ENCODE peak calls at places on chromosomes 6 and 20, in four cellular contexts. M, Y, R and S are unnamed samples.

GRCh38 chr20:20364016-20364746 is 3.7 kb upstream of the INSM1 start:
- DNase-seq in M (no peak), Y (peak; percentile 84), R (no peak), S (no peak)

GRCh38 chr20:9359561-9360308 is 154.7 kb upstream of the LAMP5 start:
- DNase-seq in M (peak; percentile 70), Y (peak; percentile 3), R (no peak), S (peak; percentile 55)

GRCh38 chr6:149213829-149214228 is 103.7 kb upstream of the TAB2 start:
- DNase-seq in M (no peak), Y (no peak), R (no peak), S (no peak)

GRCh38 chr6:150992682-150993081 is 127.2 kb downstream of the MTHFD1L start:
- DNase-seq in M (no peak), Y (no peak), R (no peak), S (no peak)

GRCh38 chr20:22499475-22500174 is 84.7 kb downstream of the FOXA2 start:
- DNase-seq in M (no peak), Y (no peak), R (no peak), S (peak; percentile 33)

GRCh38 chr20:17457064-17457463 is 74.1 kb downstream of the BFSP1 start:
- DNase-seq in M (no peak), Y (no peak), R (no peak), S (no peak)

GRCh38 chr6:11614534-11615213 is 77.1 kb downstream of the TMEM170B start:
- DNase-seq in M (no peak), Y (no peak), R (no peak), S (no peak)

GRCh38 chr6:144437105-144437504 is 152.0 kb downstream of the UTRN start:
- DNase-seq in M (no peak), Y (no peak), R (no peak), S (no peak)

GRCh38 chr20:48814633-48815032 is 13.2 kb downstream of the PREX1 start:
- DNase-seq in M (no peak), Y (no peak), R (no peak), S (no peak)

GRCh38 chr6:100099189-100100074 is 105.4 kb upstream of the MCHR2 start:
- DNase-seq in M (no peak), Y (no peak), R (no peak), S (no peak)

GRCh38 chr6:69069881-69070280 is 434.8 kb downstream of the ADGRB3 start:
- DNase-seq in M (no peak), Y (no peak), R (no peak), S (no peak)

GRCh38 chr6:166754218-166755030 is 127.4 kb upstream of the RPS6KA2 start:
- DNase-seq in M (no peak), Y (no peak), R (no peak), S (no peak)

GRCh38 chr6:170262481-170263088 is 28.3 kb downstream of the DLL1 start:
- DNase-seq in M (peak; percentile 20), Y (no peak), R (no peak), S (no peak)

GRCh38 chr6:40476673-40477072 is 110.5 kb downstream of the LRFN2 start:
- DNase-seq in M (no peak), Y (no peak), R (no peak), S (no peak)

GRCh38 chr6:26103141-26103769 is 16.0 kb downstream of the HFE start:
- DNase-seq in M (no peak), Y (no peak), R (no peak), S (no peak)

GRCh38 chr20:4617019-4617418 is 104.7 kb upstream of the PRND start:
- DNase-seq in M (no peak), Y (no peak), R (no peak), S (no peak)

GRCh38 chr20:4613184-4613583 is 108.5 kb upstream of the PRND start:
- DNase-seq in M (no peak), Y (no peak), R (peak; percentile 19), S (no peak)

GRCh38 chr20:4617484-4617883 is 104.2 kb upstream of the PRND start:
- DNase-seq in M (no peak), Y (no peak), R (no peak), S (no peak)

GRCh38 chr20:4610871-4611270 is 110.8 kb upstream of the PRND start:
- DNase-seq in M (no peak), Y (no peak), R (no peak), S (no peak)

GRCh38 chr20:4613718-4614620 is 107.7 kb upstream of the PRND start:
- DNase-seq in M (no peak), Y (no peak), R (peak; percentile 67), S (peak; percentile 74)
- H3K4me1 ChIP-seq in M (no peaks in the 10 kb centered on the region), Y (no peaks in the 10 kb centered on the region), R (no peaks in the 10 kb centered on the region), S (peaks cover 6% of the 10 kb centered on the region)

DNA sequence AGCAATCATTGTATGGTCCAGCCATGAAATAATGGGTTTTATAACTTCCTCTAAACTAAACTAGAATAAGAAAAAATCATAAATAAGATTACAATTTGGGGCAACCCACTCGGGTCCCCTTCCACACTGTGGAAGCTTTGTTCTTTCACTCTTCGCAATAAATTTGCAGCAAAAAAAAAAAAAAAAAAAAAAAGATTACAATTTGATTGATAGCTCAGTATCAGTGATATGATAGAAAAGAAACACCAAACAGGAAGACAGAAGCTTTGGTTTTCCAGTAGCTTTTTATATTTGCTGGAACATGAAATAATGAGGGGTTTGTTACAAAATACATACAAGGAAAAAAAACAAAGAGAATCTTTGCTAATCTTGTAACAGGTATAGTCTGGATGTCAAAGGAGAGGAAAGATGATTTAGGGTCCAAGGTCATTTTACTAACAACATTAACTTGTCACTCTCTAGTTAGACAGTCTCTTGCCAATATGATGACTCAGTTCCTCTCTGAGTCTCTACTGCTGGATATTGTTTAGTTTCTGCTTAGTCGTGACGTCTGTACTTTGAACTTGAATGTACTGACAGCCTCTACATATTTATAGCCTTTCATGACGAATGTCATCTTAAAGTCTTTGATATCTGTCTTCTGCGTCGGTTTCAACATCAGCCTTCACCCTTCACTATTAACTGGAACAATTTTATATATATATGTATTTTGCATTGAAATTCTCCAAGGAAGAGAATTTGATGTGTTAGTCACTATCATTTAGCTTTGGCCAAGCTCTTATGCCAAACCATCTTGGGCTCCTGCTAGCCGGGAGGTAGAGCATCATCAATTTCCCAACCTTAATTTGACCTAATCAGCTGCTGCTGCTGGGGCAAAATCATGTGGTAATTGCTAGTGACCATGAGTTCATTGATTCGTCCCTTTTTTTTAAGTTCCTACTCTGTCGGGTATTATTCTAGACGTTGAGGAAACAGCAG is 213.1 kb upstream of the STXBP5 start:
- DNase-seq in M (no peak), Y (no peak), R (no peak), S (no peak)
- TF ChIP-seq POLR2A in M (no peak), Y (no peak), R (no peak), S (no peak)

DNA sequence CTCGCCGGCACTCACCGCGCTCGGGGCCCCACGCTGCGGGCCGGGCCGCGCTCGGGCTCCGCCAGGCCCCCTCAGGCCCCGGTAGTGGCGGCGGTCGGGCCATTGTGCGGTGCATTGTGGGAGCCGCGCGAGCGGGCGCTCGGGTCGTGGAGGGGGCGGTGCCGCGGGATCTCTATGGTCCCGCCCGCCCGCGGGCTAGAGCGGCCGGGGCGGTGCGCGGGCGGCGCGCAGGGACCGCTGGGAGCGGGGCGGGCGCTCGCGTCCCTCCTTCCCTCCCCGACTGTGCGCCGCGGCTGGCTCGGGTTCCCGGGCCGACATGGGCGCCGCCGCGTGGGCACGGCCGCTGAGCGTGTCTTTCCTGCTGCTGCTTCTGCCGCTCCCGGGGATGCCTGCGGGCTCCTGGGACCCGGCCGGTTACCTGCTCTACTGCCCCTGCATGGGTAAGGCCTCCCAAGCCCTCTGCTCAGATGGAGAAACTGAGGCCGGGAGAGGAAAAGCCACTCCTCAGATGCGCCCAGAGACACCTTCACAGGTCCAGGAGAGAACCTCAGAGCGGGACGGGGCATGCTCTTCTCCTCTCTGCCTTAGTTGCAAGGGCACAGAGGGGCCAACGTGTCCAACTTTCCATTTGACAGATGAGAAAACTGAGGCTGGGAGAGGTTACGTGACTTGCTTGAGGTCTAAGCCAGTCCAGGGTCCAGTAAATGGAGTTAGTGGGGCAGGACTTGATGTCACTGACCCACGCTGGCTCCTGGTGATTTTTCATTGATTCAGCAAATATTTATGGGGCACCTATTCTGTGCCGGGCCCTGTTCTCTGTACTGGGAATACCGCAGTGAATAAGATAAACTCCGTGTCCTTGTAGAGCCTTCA is at the start of the genes PLAGL2 and POFUT1:
- DNase-seq in M (peak; percentile 91), Y (peak; percentile 98), R (peak; percentile 83), S (peak; percentile 93)
- H3K4me1 ChIP-seq in M (no peaks in the 10 kb centered on the region), Y (peaks cover 52% of the 10 kb centered on the region), R (peaks cover 38% of the 10 kb centered on the region), S (peaks cover 38% of the 10 kb centered on the region)

GRCh38 chr6:111870751-111871064 is 2.5 kb downstream of the FYN start:
- DNase-seq in M (no peak), Y (no peak), R (no peak), S (no peak)

GRCh38 chr6:111871207-111871606 is 2.0 kb downstream of the FYN start:
- DNase-seq in M (no peak), Y (no peak), R (no peak), S (no peak)

GRCh38 chr6:111872521-111873177 is 603 bp downstream of the FYN start:
- DNase-seq in M (peak; percentile 83), Y (peak; percentile 89), R (no peak), S (peak; percentile 34)

GRCh38 chr6:111873178-111874029 is at the start of gene FYN:
- DNase-seq in M (peak; percentile 99), Y (peak; percentile 100), R (peak; percentile 97), S (peak; percentile 96)

GRCh38 chr6:111871725-111872520 is 1.3 kb downstream of the FYN start:
- DNase-seq in M (peak; percentile 72), Y (peak; percentile 11), R (no peak), S (peak; percentile 8)
- TF ChIP-seq POLR2A in M (no peak), Y (no peak), R (no peak), S (no peak)

GRCh38 chr6:134005824-134006223 is 46.6 kb downstream of the SLC2A12 start:
- DNase-seq in M (no peak), Y (no peak), R (no peak), S (no peak)
- H3K4me1 ChIP-seq in M (no peaks in the 10 kb centered on the region), Y (no peaks in the 10 kb centered on the region), R (no peaks in the 10 kb centered on the region), S (no peaks in the 10 kb centered on the region)